ENCODE peak calls at places on chromosomes 6 and 20, in four cellular contexts. L, T, H and R are unnamed samples.
A peak's percentile ranks its signal among the peaks of the same experiment; 100 is the strongest.

GRCh38 chr20:61439251-61439650 is 187.2 kb downstream of the CDH4 start:
- DNase-seq in L (no peak), T (no peak), H (no peak), R (no peak)

GRCh38 chr20:52493177-52493711 is 301.7 kb upstream of the ZFP64 start:
- DNase-seq in H (no peak), T (peak; percentile 33), L (no peak), R (no peak)

GRCh38 chr20:1299522-1299921 is 29.4 kb downstream of the SDCBP2 start:
- DNase-seq in H (no peak), L (no peak), T (no peak), R (no peak)

GRCh38 chr6:84492246-84493135 is 265.0 kb upstream of the CEP162 start:
- DNase-seq in H (no peak), L (no peak), T (no peak), R (no peak)

GRCh38 chr6:82246802-82247633 is 526 bp downstream of the IBTK start:
- DNase-seq in T (peak; percentile 70), L (peak; percentile 41), H (peak; percentile 34), R (peak; percentile 10)

GRCh38 chr6:124512431-124512830 is 449.8 kb upstream of the RNF217 start:
- DNase-seq in L (no peak), H (no peak), T (no peak), R (no peak)

GRCh38 chr6:56803594-56803993 is 151.3 kb upstream of the BEND6 start:
- DNase-seq in L (no peak), H (no peak), T (no peak), R (no peak)

GRCh38 chr20:341682-342081 is 5.2 kb upstream of the NRSN2 start:
- DNase-seq in L (no peak), T (peak; percentile 37), H (no peak), R (no peak)

GRCh38 chr6:39256294-39256693 is 27.0 kb upstream of the KCNK5 start:
- DNase-seq in T (no peak), H (no peak), L (no peak), R (no peak)

GRCh38 chr6:1797801-1798200 is 188.1 kb downstream of the FOXC1 start:
- DNase-seq in T (no peak), H (no peak), L (no peak), R (no peak)

GRCh38 chr20:36474563-36474962 is 66.8 kb upstream of the MYL9 start:
- DNase-seq in H (no peak), T (no peak), L (no peak), R (no peak)

GRCh38 chr20:47031821-47032220 is 137.2 kb downstream of the EYA2 start:
- DNase-seq in L (no peak), H (no peak), T (no peak), R (no peak)

GRCh38 chr6:46815130-46815529 is 21.9 kb downstream of the MEP1A start:
- DNase-seq in T (no peak), H (no peak), L (no peak), R (no peak)

GRCh38 chr20:44247131-44247571 is at the start of gene GDAP1L1:
- DNase-seq in T (peak; percentile 70), L (no peak), H (no peak), R (peak; percentile 31)

GRCh38 chr20:41631826-41632225 is 13.6 kb upstream of the CHD6 start:
- DNase-seq in L (no peak), H (peak; percentile 38), T (peak; percentile 57), R (no peak)

GRCh38 chr20:8018928-8019177 is 708 bp downstream of the TMX4 start:
- DNase-seq in H (peak; percentile 25), T (no peak), L (no peak), R (no peak)

GRCh38 chr6:41200296-41200900 is 551 bp downstream of the TREML2 start:
- DNase-seq in H (no peak), T (peak; percentile 21), L (peak; percentile 34), R (no peak)

GRCh38 chr6:31158863-31159855 is 770 bp downstream of the TCF19 start:
- DNase-seq in L (no peak), H (no peak), T (no peak), R (no peak)

GRCh38 chr20:24773751-24774201 is 175.3 kb upstream of the CST7 start:
- DNase-seq in T (no peak), L (peak; percentile 4), H (no peak), R (no peak)

GRCh38 chr20:19849341-19850189 is 91.5 kb downstream of the RIN2 start:
- DNase-seq in T (no peak), L (no peak), H (no peak), R (no peak)

GRCh38 chr6:34147906-34148701 is 2.2 kb upstream of the GRM4 start:
- DNase-seq in T (no peak), L (no peak), H (no peak), R (no peak)

GRCh38 chr6:148240866-148241477 is 101.7 kb upstream of the SASH1 start:
- DNase-seq in L (no peak), H (no peak), T (no peak), R (no peak)

GRCh38 chr6:126107475-126108121 is 121.3 kb downstream of the TRMT11 start:
- DNase-seq in T (no peak), H (no peak), L (no peak), R (no peak)

GRCh38 chr6:125477849-125478248 is 176.1 kb upstream of the HDDC2 start:
- DNase-seq in T (no peak), H (no peak), L (no peak), R (no peak)

GRCh38 chr6:109059591-109060021 is 35.0 kb downstream of the SESN1 start:
- DNase-seq in L (no peak), H (no peak), T (no peak), R (no peak)

GRCh38 chr20:59412896-59413295 is 112.5 kb downstream of the EDN3 start:
- DNase-seq in H (no peak), T (no peak), L (no peak), R (no peak)
- TF ChIP-seq CTCF in H (no peak), T (no peak), L (no peak), R (no peak)

GRCh38 chr6:144443157-144443556 is 158.0 kb downstream of the UTRN start:
- DNase-seq in T (no peak), H (no peak), L (no peak), R (no peak)
- H3K36me3 ChIP-seq in T (peaks cover 51% of the 10 kb centered on the region), H (no peaks in the 10 kb centered on the region), L (peaks cover 78% of the 10 kb centered on the region), R (no peaks in the 10 kb centered on the region)

GRCh38 chr6:83430606-83431544 is at the start of gene ME1:
- DNase-seq in L (peak; percentile 71), T (peak; percentile 96), H (peak; percentile 55), R (peak; percentile 82)
- TF ChIP-seq POLR2A in L (no peak), T (peak; percentile 66), H (no peak), R (peak; percentile 19)

DNA sequence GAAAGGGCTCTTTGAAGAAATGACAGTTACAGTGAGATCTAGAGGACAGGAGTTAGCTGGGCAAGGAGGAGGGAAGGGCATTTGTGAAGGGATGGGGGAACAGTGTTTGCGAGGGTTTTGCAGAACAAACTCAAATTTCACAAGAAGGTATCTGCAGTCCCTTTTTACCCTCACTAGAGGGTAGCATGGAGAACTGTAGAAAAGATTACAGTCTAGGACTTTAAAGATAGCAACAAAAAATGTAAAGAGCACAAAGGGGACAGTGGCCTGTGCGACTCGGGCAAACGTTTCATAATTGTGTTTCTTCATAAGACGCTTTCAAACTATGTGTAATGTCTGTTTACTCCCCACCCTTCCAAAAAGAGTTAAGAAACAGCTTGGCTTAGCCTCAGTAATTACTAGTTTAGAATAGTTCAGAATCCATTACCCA is 21.2 kb upstream of the ASXL1 start:
- DNase-seq in L (no peak), T (no peak), H (no peak), R (no peak)
- TF ChIP-seq CTCF in L (no peak), T (peak; percentile 59), H (peak; percentile 54), R (no peak)

GRCh38 chr6:157668690-157669089 is 154.4 kb upstream of the SNX9 start:
- DNase-seq in H (no peak), L (no peak), T (no peak), R (no peak)

GRCh38 chr6:157670466-157671186 is 152.4 kb upstream of the SNX9 start:
- DNase-seq in H (peak; percentile 66), T (no peak), L (no peak), R (peak; percentile 71)

GRCh38 chr6:157668034-157668401 is 155.0 kb upstream of the SNX9 start:
- DNase-seq in L (no peak), T (no peak), H (no peak), R (no peak)

GRCh38 chr6:157667211-157668033 is 155.6 kb upstream of the SNX9 start:
- DNase-seq in L (peak; percentile 64), T (peak; percentile 55), H (peak; percentile 72), R (no peak)

DNA sequence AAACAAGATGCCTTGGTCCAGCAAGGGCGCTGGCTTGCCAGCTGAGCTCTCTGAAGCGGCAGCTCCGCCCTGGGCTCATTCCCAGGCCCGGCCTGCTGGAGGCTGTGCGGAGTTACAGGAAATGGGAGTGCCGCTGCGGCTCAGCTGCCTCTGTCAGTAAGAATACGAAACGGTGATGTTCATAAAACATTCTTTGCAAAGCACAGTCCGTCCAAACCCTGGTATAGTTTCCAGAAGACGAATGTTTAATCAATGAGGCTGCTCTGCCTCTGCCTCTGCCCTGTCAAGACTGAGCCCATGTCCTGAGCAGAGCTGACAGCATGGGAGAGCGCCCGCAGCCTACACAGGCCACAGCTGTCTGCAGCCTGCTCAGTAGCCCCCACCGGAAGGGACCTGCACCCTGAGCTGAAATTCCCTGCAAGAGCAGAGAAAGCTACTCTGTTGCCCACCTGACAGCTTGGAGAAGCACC is 153.3 kb upstream of the SNX9 start:
- DNase-seq in H (peak; percentile 83), T (peak; percentile 46), L (peak; percentile 82), R (peak; percentile 80)
- H3K36me3 ChIP-seq in H (no peaks in the 10 kb centered on the region), T (no peaks in the 10 kb centered on the region), L (peaks cover 10% of the 10 kb centered on the region), R (no peaks in the 10 kb centered on the region)

GRCh38 chr6:44116643-44117382 is 10.4 kb downstream of the MRPL14 start:
- DNase-seq in T (peak; percentile 35), H (no peak), L (no peak), R (no peak)
- TF ChIP-seq POLR2A in T (no peak), H (no peak), L (no peak), R (no peak)

GRCh38 chr6:43668151-43669028 is 19.2 kb downstream of the MRPS18A start:
- DNase-seq in H (peak; percentile 54), T (peak; percentile 84), L (peak; percentile 69), R (peak; percentile 38)

GRCh38 chr6:43669050-43669921 is 18.3 kb downstream of the MRPS18A start:
- DNase-seq in L (peak; percentile 47), H (peak; percentile 80), T (peak; percentile 57), R (peak; percentile 68)

GRCh38 chr6:43671011-43671800 is 16.4 kb downstream of the MRPS18A start:
- DNase-seq in L (no peak), T (peak; percentile 20), H (no peak), R (peak; percentile 38)

GRCh38 chr6:43670623-43670986 is 17.0 kb downstream of the MRPS18A start:
- DNase-seq in H (no peak), T (no peak), L (no peak), R (no peak)

DNA sequence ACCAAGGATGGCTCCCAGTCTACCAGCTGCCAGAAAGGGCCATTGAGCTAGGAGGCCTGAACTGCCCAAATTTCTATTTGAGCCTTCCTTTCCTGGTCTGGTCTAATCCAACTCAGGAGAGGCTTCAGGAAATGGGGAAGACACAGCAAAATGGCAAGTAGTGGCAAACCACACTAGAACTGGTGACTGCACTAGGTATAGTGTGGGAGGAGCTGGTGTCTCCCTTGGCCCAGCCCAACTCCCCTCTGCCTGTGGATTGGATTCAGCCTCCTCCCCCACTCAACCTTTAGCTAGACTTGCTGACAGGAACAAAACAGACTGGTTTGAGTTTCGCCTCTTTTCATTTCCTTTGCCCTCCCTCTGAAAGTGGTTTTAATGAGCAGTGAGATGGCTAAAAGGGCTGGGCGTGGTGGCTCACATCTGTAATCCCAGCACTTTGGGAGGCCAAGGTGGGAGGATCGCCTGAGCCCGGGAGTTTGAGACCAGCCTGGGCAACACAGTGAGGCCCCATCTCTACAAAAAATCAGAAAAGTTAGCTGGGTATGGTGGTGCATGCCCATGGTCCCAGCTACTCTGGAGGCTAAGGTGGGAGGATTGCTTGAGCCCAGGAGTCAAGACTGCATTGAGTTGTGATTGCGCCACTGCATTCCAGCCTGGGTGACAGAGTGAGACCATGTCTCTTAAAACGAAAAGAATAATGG is 17.5 kb downstream of the MRPS18A start:
- DNase-seq in L (no peak), H (peak; percentile 55), T (no peak), R (no peak)
- TF ChIP-seq CTCF in L (no peak), H (no peak), T (no peak), R (no peak)